ENCODE peak calls at places on chromosomes 7 and 10, in seven cellular contexts. One of them, this sample, is unnamed.

GRCh38 chr7:27739301-27739913 is 555 bp upstream of the TAX1BP1 start:
- DNase-seq in transverse colon: no peak
- DNase-seq in left ventricle myocardium inferior: peak; percentile 18
- DNase-seq in T-cell: no peak
- DNase-seq in effector memory CD8-positive, alpha-beta T cell: no peak
- DNase-seq in cardiac fibroblast: no peak
- DNase-seq in NT2/D1: peak; percentile 13
- DNase-seq in this sample: no peak

GRCh38 chr7:97819161-97819560 is 53.0 kb downstream of the ASNS start:
- DNase-seq in transverse colon: no peak
- DNase-seq in left ventricle myocardium inferior: no peak
- DNase-seq in T-cell: no peak
- DNase-seq in effector memory CD8-positive, alpha-beta T cell: no peak
- DNase-seq in cardiac fibroblast: no peak
- DNase-seq in NT2/D1: peak; percentile 28
- DNase-seq in this sample: no peak

GRCh38 chr7:21543528-21544302 is 876 bp downstream of the DNAH11 start:
- DNase-seq in transverse colon: no peak
- DNase-seq in left ventricle myocardium inferior: no peak
- DNase-seq in T-cell: no peak
- DNase-seq in effector memory CD8-positive, alpha-beta T cell: no peak
- DNase-seq in cardiac fibroblast: peak; percentile 49
- DNase-seq in NT2/D1: peak; percentile 30
- DNase-seq in this sample: peak; percentile 25

GRCh38 chr7:149496642-149497391 is 792 bp downstream of the ZNF746 start:
- DNase-seq in transverse colon: peak; percentile 58
- DNase-seq in left ventricle myocardium inferior: peak; percentile 60
- DNase-seq in T-cell: peak; percentile 40
- DNase-seq in effector memory CD8-positive, alpha-beta T cell: peak; percentile 43
- DNase-seq in cardiac fibroblast: peak; percentile 34
- DNase-seq in NT2/D1: no peak
- DNase-seq in this sample: peak; percentile 73

GRCh38 chr10:114628106-114628505 is 30.0 kb downstream of the ABLIM1 start:
- DNase-seq in transverse colon: no peak
- DNase-seq in left ventricle myocardium inferior: no peak
- DNase-seq in T-cell: no peak
- DNase-seq in effector memory CD8-positive, alpha-beta T cell: no peak
- DNase-seq in cardiac fibroblast: no peak
- DNase-seq in NT2/D1: no peak
- DNase-seq in this sample: no peak

GRCh38 chr10:86347856-86348255 is 18.7 kb downstream of the GRID1 start:
- DNase-seq in transverse colon: no peak
- DNase-seq in left ventricle myocardium inferior: no peak
- DNase-seq in T-cell: no peak
- DNase-seq in effector memory CD8-positive, alpha-beta T cell: no peak
- DNase-seq in cardiac fibroblast: no peak
- DNase-seq in NT2/D1: no peak
- DNase-seq in this sample: no peak

GRCh38 chr7:43467846-43468245 is 115.1 kb upstream of the STK17A start:
- DNase-seq in transverse colon: no peak
- DNase-seq in left ventricle myocardium inferior: no peak
- DNase-seq in T-cell: no peak
- DNase-seq in effector memory CD8-positive, alpha-beta T cell: no peak
- DNase-seq in cardiac fibroblast: no peak
- DNase-seq in NT2/D1: no peak
- DNase-seq in this sample: no peak

GRCh38 chr7:159020987-159021386 is 123.7 kb downstream of the VIPR2 start:
- DNase-seq in transverse colon: no peak
- DNase-seq in left ventricle myocardium inferior: no peak
- DNase-seq in T-cell: no peak
- DNase-seq in effector memory CD8-positive, alpha-beta T cell: no peak
- DNase-seq in cardiac fibroblast: no peak
- DNase-seq in NT2/D1: no peak
- DNase-seq in this sample: no peak

GRCh38 chr10:85362401-85362800 is 1004.2 kb downstream of the GRID1 start:
- DNase-seq in transverse colon: no peak
- DNase-seq in left ventricle myocardium inferior: no peak
- DNase-seq in T-cell: no peak
- DNase-seq in effector memory CD8-positive, alpha-beta T cell: no peak
- DNase-seq in cardiac fibroblast: no peak
- DNase-seq in NT2/D1: no peak
- DNase-seq in this sample: no peak

This sample was measured in adipocyte.